ENCODE peak calls at places on chromosomes 4 and X, in eight cellular contexts. D, I, Q, G, R, A, X and M are unnamed samples.

GRCh38 chrX:9494806-9495205 is 29.9 kb downstream of the TBL1X start:
- DNase-seq in X (no peak), R (no peak), Q (no peak), A (peak), D (peak), I (no peak), G (no peak), M (no peak)

GRCh38 chrX:115650916-115651315 is 89.9 kb downstream of the PLS3 start:
- DNase-seq in R (peak), X (peak), I (peak), D (peak), A (peak), G (no peak), Q (peak), M (peak)

GRCh38 chr4:163556169-163556568 is 61.7 kb downstream of the TMA16 start:
- DNase-seq in D (no peak), R (peak), I (no peak), X (no peak), A (no peak), G (no peak), Q (no peak), M (no peak)

GRCh38 chr4:1198070-1198844 is 25.9 kb upstream of the SPON2 start:
- DNase-seq in G (no peak), Q (no peak), D (no peak), A (no peak), X (no peak), I (peak), R (no peak), M (no peak)

GRCh38 chrX:68534696-68535095 is 35.8 kb downstream of the YIPF6 start:
- DNase-seq in Q (no peak), G (no peak), X (no peak), A (no peak), I (no peak), R (no peak), D (no peak), M (no peak)

GRCh38 chr4:4824232-4824631 is 35.2 kb upstream of the MSX1 start:
- DNase-seq in X (no peak), G (no peak), D (no peak), I (no peak), R (no peak), A (no peak), Q (peak), M (no peak)

GRCh38 chr4:101265816-101266172 is 81.5 kb downstream of the PPP3CA start:
- DNase-seq in I (no peak), Q (no peak), R (no peak), G (no peak), X (no peak), A (no peak), D (no peak), M (no peak)

GRCh38 chr4:77152421-77152820 is 4.6 kb upstream of the CCNG2 start:
- DNase-seq in D (no peak), Q (no peak), A (no peak), I (no peak), R (peak), G (no peak), X (no peak), M (no peak)

GRCh38 chr4:32840461-32841189 is 2120.5 kb downstream of the PCDH7 start:
- DNase-seq in X (no peak), R (no peak), A (no peak), D (no peak), Q (no peak), I (no peak), G (no peak), M (no peak)

GRCh38 chr4:170750519-170750918 is 660.8 kb upstream of the AADAT start:
- DNase-seq in G (no peak), A (no peak), Q (no peak), D (peak), X (no peak), I (peak), R (no peak), M (no peak)

GRCh38 chrX:10618911-10619310 is 1.5 kb downstream of the MID1 start:
- DNase-seq in X (no peak), R (peak), Q (no peak), D (no peak), G (no peak), I (no peak), A (no peak), M (no peak)

GRCh38 chr4:26152051-26152450 is 168.8 kb upstream of the RBPJ start:
- DNase-seq in R (no peak), G (no peak), Q (no peak), D (no peak), I (no peak), A (no peak), X (no peak), M (no peak)

GRCh38 chr4:144658908-144659307 is 13.0 kb downstream of the HHIP start:
- DNase-seq in I (no peak), D (no peak), A (no peak), G (no peak), X (no peak), Q (no peak), R (no peak), M (no peak)

GRCh38 chr4:145177906-145178538 is 2.4 kb downstream of the OTUD4 start:
- DNase-seq in G (no peak), I (no peak), R (peak), Q (peak), X (no peak), D (peak), A (no peak), M (peak)

GRCh38 chr4:128973384-128973783 is 120.0 kb downstream of the SCLT1 start:
- DNase-seq in D (no peak), R (no peak), Q (no peak), X (no peak), G (no peak), I (no peak), A (no peak), M (no peak)

GRCh38 chr4:145819246-145820181 is 119.1 kb downstream of the ZNF827 start:
- DNase-seq in R (no peak), I (no peak), D (no peak), A (no peak), Q (no peak), G (no peak), X (no peak), M (no peak)

GRCh38 chr4:106039796-106040195 is 144.5 kb downstream of the NPNT start:
- DNase-seq in G (no peak), X (no peak), I (no peak), R (no peak), D (no peak), Q (no peak), A (no peak), M (no peak)

GRCh38 chr4:139603576-139604387 is 47.8 kb upstream of the SETD7 start:
- DNase-seq in Q (peak), R (peak), A (peak), X (peak), G (no peak), I (peak), D (peak), M (peak)

GRCh38 chrX:47239898-47240545 is 7.2 kb downstream of the USP11 start:
- DNase-seq in A (no peak), X (no peak), Q (no peak), R (no peak), D (no peak), I (no peak), G (no peak), M (no peak)

GRCh38 chr4:107744532-107744931 is 24.5 kb upstream of the PAPSS1 start:
- DNase-seq in X (no peak), G (no peak), I (no peak), R (no peak), Q (no peak), D (no peak), A (no peak), M (no peak)

GRCh38 chr4:52600275-52600674 is 58.8 kb downstream of the USP46 start:
- DNase-seq in A (no peak), G (no peak), R (no peak), I (no peak), Q (no peak), D (no peak), X (no peak), M (no peak)

GRCh38 chr4:80154547-80154933 is 42.8 kb upstream of the PRDM8 start:
- DNase-seq in G (no peak), I (peak), R (no peak), Q (no peak), X (no peak), A (no peak), D (no peak), M (no peak)

GRCh38 chr4:176778063-176778462 is 14.7 kb downstream of the VEGFC start:
- DNase-seq in R (no peak), Q (no peak), I (no peak), A (no peak), G (no peak), D (peak), X (no peak), M (no peak)

GRCh38 chrX:15873566-15873965 is 19.0 kb upstream of the AP1S2 start:
- DNase-seq in R (no peak), G (no peak), Q (no peak), A (no peak), X (no peak), I (no peak), D (no peak), M (no peak)

GRCh38 chr4:108350332-108350731 is 181.6 kb upstream of the LEF1 start:
- DNase-seq in I (peak), Q (no peak), A (no peak), G (no peak), D (no peak), X (no peak), R (no peak), M (no peak)

GRCh38 chr4:164509951-164510350 is 244.0 kb upstream of the SMIM31 start:
- DNase-seq in Q (no peak), X (no peak), G (no peak), A (no peak), R (no peak), I (no peak), D (no peak), M (no peak)

GRCh38 chrX:27915617-27916016 is 65.6 kb downstream of the DCAF8L1 start:
- DNase-seq in I (no peak), A (no peak), X (no peak), R (no peak), G (no peak), Q (no peak), D (peak), M (peak)

GRCh38 chrX:70262952-70263567 is 3.1 kb upstream of the P2RY4 start:
- DNase-seq in R (peak), A (peak), D (peak), I (peak), G (peak), X (no peak), Q (peak), M (peak)

GRCh38 chrX:16646366-16647168 is 3.4 kb upstream of the S100G start:
- DNase-seq in I (no peak), Q (peak), A (no peak), X (no peak), G (no peak), D (no peak), R (no peak), M (no peak)

GRCh38 chrX:151183912-151184565 is 7.7 kb downstream of the GPR50 start:
- DNase-seq in D (no peak), X (no peak), G (no peak), R (peak), A (no peak), I (no peak), Q (no peak), M (no peak)

GRCh38 chr4:5891563-5892320 is 1.1 kb downstream of the CRMP1 start:
- DNase-seq in D (no peak), R (no peak), Q (no peak), X (no peak), I (peak), G (no peak), A (no peak), M (no peak)

GRCh38 chr4:162408309-162408708 is 244.5 kb upstream of the FSTL5 start:
- DNase-seq in R (no peak), X (no peak), Q (no peak), G (no peak), I (no peak), D (no peak), A (no peak), M (no peak)

GRCh38 chr4:86556791-86557415 is 37.2 kb upstream of the PTPN13 start:
- DNase-seq in I (no peak), R (no peak), X (no peak), Q (no peak), A (no peak), G (no peak), D (no peak), M (no peak)

GRCh38 chr4:8514391-8514790 is 65.8 kb upstream of the GPR78 start:
- DNase-seq in X (no peak), A (no peak), Q (no peak), D (no peak), G (no peak), I (no peak), R (no peak), M (no peak)

GRCh38 chrX:17519349-17519748 is 144.3 kb downstream of the NHS start:
- DNase-seq in R (no peak), X (no peak), G (no peak), A (no peak), Q (no peak), I (no peak), D (no peak), M (no peak)

GRCh38 chr4:183098080-183098722 is 856 bp upstream of the WWC2 start:
- DNase-seq in G (no peak), Q (peak), R (peak), D (peak), I (peak), A (peak), X (no peak), M (no peak)

GRCh38 chr4:183100298-183100599 is 1.2 kb downstream of the WWC2 start:
- DNase-seq in A (no peak), X (no peak), Q (no peak), I (no peak), D (no peak), R (no peak), G (no peak), M (no peak)

GRCh38 chr4:183100827-183101226 is 1.8 kb downstream of the WWC2 start:
- DNase-seq in Q (peak), A (no peak), D (peak), X (no peak), G (no peak), R (no peak), I (no peak), M (no peak)

GRCh38 chr4:183098723-183099536 is at the start of gene WWC2:
- DNase-seq in I (peak), R (peak), D (peak), A (peak), Q (peak), G (no peak), X (peak), M (peak)

DNA sequence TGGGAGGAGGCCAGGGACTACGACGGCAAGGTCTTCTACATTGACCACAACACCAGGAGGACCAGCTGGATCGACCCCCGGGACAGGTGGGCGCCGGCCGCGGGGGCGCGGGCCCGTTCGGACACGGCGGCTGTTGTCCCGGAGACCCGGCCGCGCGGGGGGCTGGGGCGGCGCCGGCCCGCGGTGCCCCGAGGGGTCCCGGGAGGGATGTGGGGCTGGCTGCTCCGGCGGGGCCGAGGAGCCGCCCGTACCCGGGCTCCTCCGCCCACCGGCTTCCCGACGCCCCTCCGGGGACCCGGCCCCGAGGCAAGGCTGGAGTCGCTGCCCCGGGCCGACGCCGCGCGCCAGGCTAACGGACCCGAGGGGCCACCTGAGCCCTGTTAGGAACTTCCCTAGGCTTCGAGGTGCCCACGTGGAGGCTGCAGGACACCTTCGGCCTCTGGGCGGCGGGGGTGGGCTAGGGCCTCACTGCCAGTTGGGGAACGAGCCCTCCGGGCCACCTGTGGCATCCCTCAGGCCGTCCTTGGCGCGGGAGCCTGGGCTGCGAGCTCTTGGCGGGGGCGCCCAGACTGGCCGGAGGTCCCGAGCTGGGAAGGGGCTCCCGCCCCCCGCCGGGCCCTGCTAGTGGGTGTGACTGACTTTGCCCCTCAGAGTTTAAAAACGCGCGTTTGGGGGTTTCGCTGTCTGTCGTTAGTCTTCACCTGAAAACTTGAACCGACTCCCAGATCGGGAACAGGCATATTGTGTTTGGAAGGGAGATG is 660 bp downstream of the WWC2 start:
- DNase-seq in Q (peak), D (peak), R (peak), I (no peak), X (no peak), G (no peak), A (peak), M (no peak)
- TF ChIP-seq REST in Q (no peak), D (no peak), R (no peak), I (no peak), X (no peak), G (no peak), A (no peak), M (no peak)

GRCh38 chr4:123393696-123394095 is 2.9 kb upstream of the SPRY1 start:
- DNase-seq in I (no peak), A (no peak), D (no peak), G (no peak), R (no peak), X (no peak), Q (no peak), M (no peak)

GRCh38 chr4:123398803-123399637 is 2.4 kb downstream of the SPRY1 start:
- DNase-seq in Q (peak), A (no peak), D (peak), X (peak), I (peak), G (no peak), R (peak), M (no peak)

GRCh38 chr4:123397276-123398150 is 918 bp downstream of the SPRY1 start:
- DNase-seq in X (peak), D (peak), R (peak), A (no peak), Q (peak), G (no peak), I (peak), M (no peak)

GRCh38 chr4:123398151-123398802 is 1.7 kb downstream of the SPRY1 start:
- DNase-seq in D (peak), R (peak), Q (no peak), G (no peak), X (peak), A (peak), I (peak), M (no peak)

GRCh38 chr4:123396294-123397275 is at the start of gene SPRY1:
- DNase-seq in X (peak), G (peak), R (peak), A (peak), Q (peak), I (peak), D (peak), M (peak)
- TF ChIP-seq CTCF in X (no peak), G (no peak), R (no peak), A (no peak), Q (no peak), I (no peak), D (no peak), M (no peak)

DNA sequence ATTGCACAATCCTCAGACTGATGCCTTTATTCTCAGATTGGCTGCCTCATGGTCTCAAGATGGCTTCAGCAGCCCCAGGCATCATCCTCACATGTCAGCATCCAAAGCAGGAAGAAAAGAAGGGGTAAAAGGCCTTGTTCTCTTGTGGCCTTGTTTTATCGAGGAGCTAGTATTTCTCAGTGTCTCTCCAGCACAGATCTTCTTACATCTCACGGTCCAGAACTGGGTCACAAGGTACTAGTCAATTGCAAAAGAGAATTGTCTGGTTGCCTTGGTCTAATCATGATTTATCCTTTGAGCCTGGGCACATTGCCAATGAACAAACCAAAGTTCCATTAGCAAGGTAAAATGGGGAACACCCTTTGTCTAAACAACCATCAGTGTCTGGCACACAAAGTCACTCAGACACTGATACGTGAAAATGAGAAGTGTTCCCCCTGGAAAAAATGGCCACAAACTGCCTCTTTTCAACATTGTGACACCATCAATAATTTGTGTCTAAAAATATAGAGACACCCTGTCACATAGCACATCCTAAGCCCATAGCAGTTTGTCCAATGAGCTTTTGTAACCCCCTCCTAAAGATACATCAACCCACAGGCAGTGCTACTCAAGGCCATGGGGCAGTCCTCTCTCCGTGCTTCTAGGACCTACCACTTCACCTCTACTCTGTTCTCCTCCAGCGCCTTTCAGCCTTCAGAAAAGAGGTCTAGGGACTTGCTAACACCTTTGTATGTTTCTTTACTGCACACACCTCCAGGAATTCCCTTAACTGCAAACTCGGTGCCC is 534.4 kb downstream of the MID1IP1 start:
- DNase-seq in Q (no peak), A (no peak), X (no peak), I (no peak), R (no peak), D (no peak), G (no peak), M (no peak)
- TF ChIP-seq REST in Q (no peak), A (no peak), X (no peak), I (no peak), R (no peak), D (no peak), G (no peak), M (no peak)

DNA sequence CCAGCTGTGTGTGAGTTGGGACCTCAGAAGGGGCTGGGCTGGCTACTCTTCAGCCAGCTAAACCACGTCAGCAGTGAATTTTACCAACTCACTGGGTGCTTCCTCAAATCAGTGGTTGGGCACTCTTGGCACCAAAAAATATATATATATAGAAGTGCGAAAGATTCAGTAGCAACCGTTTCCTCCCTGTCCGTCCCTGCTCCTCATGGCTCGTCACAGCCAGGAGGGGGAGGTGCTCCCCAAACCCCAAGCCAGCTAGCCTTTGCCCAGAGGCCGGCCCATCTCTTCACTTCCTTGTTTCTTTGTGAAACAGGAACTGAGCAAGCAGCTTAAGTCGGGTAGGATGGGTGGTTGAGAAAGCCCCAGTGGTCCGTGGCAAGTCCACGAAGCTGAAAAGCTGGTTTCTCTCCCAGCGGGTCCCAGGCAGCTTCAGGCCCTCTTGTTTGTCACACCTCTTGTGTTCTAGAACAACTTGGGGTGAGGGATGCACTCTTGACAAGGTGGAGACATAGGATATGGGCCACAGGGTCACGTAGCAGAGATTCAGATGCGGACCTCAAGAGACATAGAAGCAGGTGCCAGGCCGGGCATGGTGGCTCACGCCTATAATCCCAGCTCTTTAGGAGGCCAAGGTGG is 6.8 kb upstream of the SASH3 start:
- DNase-seq in G (no peak), R (peak), D (no peak), X (no peak), A (no peak), I (no peak), Q (no peak), M (peak)
- TF ChIP-seq CTCF in G (no peak), R (no peak), D (no peak), X (no peak), A (no peak), I (no peak), Q (no peak), M (no peak)

GRCh38 chrX:21295246-21295820 is 78.9 kb upstream of the CNKSR2 start:
- DNase-seq in X (no peak), I (no peak), A (no peak), R (peak), Q (no peak), D (peak), G (no peak), M (no peak)
- TF ChIP-seq REST in X (no peak), I (no peak), A (no peak), R (no peak), Q (no peak), D (no peak), G (no peak), M (no peak)